ENCODE peak calls at places on chromosomes 3 and 15, in ten cellular contexts. T, W, O, S, R, P, E, N, Q and Y are unnamed samples.

GRCh38 chr3:69092030-69092513 is 7.3 kb downstream of the ARL6IP5 start:
- DNase-seq in T (no peak), W (no peak), O (no peak), S (no peak), R (no peak), P (no peak), E (no peak), N (no peak), Q (no peak), Y (no peak)

GRCh38 chr3:188759516-188760005 is 412.2 kb upstream of the TPRG1 start:
- DNase-seq in T (no peak), W (no peak), O (no peak), S (no peak), R (no peak), P (no peak), E (no peak), N (no peak), Q (no peak), Y (no peak)

GRCh38 chr3:35322070-35322469 is 317.3 kb upstream of the ARPP21 start:
- DNase-seq in T (no peak), W (no peak), O (peak; percentile 85), S (no peak), R (no peak), P (no peak), E (no peak), N (no peak), Q (no peak), Y (no peak)

GRCh38 chr3:49120096-49120437 is 556 bp downstream of the USP19 start:
- DNase-seq in T (no peak), W (no peak), O (no peak), S (no peak), R (no peak), P (no peak), E (no peak), N (no peak), Q (peak; percentile 17), Y (no peak)

GRCh38 chr3:37115451-37115850 is 58.9 kb downstream of the LRRFIP2 start:
- DNase-seq in T (no peak), W (no peak), O (peak; percentile 78), S (no peak), R (no peak), P (no peak), E (no peak), N (no peak), Q (no peak), Y (no peak)

GRCh38 chr3:71690222-71690821 is 34.9 kb downstream of the EIF4E3 start:
- DNase-seq in T (no peak), W (no peak), O (peak; percentile 87), S (no peak), R (peak; percentile 56), P (no peak), E (peak; percentile 30), N (no peak), Q (no peak), Y (no peak)

GRCh38 chr15:58222698-58223097 is 84.5 kb downstream of the AQP9 start:
- DNase-seq in T (no peak), W (no peak), O (no peak), S (no peak), R (peak; percentile 34), P (no peak), E (no peak), N (no peak), Q (no peak), Y (no peak)

GRCh38 chr3:100438623-100438974 is 37.3 kb downstream of the LNP1 start:
- DNase-seq in T (no peak), W (no peak), O (no peak), S (no peak), R (no peak), P (no peak), E (no peak), N (no peak), Q (no peak), Y (no peak)

GRCh38 chr3:129039271-129040038 is 21.1 kb upstream of the GP9 start:
- DNase-seq in T (no peak), W (no peak), O (no peak), S (no peak), R (no peak), P (no peak), E (no peak), N (no peak), Q (no peak), Y (no peak)

GRCh38 chr15:100986158-100986896 is 67.2 kb downstream of the LRRK1 start:
- DNase-seq in T (no peak), W (no peak), O (no peak), S (no peak), R (no peak), P (no peak), E (no peak), N (no peak), Q (no peak), Y (no peak)

DNA sequence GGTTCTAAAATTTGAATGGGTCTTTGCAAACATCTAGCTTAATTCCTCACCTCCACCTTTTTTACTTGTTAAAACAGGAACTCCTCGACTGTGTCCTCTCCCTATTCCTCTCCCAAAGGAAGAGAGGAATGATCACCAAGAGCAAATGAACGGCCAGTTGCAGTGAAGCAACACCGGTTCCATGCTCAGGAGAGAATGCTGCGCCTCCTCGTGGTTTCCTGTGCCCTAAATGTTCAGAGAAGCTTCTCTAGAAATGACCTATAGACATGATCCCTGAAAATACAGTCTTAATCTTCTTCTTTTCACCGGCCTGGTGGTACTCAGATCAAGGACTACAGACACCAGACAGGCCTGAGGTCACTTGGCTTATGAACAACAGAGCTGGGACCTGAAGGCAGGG is 65.1 kb upstream of the GUCA1C start:
- DNase-seq in T (no peak), W (no peak), O (no peak), S (no peak), R (peak; percentile 17), P (no peak), E (no peak), N (no peak), Q (no peak), Y (no peak)
- TF ChIP-seq CTCF in T (no peak), W (no peak), O (no peak), S (no peak), R (peak; percentile 52), P (no peak), E (no peak), N (peak; percentile 35), Q (peak; percentile 18), Y (no peak)

GRCh38 chr3:23832523-23832922 is 26.8 kb downstream of the UBE2E1 start:
- DNase-seq in T (no peak), W (no peak), O (no peak), S (no peak), R (no peak), P (no peak), E (no peak), N (no peak), Q (no peak), Y (no peak)
- TF ChIP-seq CTCF in T (no peak), W (no peak), O (no peak), S (no peak), R (no peak), P (no peak), E (no peak), N (no peak), Q (no peak), Y (no peak)

GRCh38 chr15:59736181-59736580 is 47.1 kb upstream of the BNIP2 start:
- DNase-seq in T (no peak), W (no peak), O (no peak), S (no peak), R (peak; percentile 4), P (no peak), E (no peak), N (no peak), Q (no peak), Y (no peak)

GRCh38 chr15:59738676-59739075 is 49.6 kb upstream of the BNIP2 start:
- DNase-seq in T (no peak), W (no peak), O (no peak), S (no peak), R (no peak), P (no peak), E (no peak), N (no peak), Q (no peak), Y (no peak)

GRCh38 chr15:59746777-59747176 is 57.7 kb upstream of the BNIP2 start:
- DNase-seq in T (no peak), W (no peak), O (no peak), S (no peak), R (no peak), P (no peak), E (no peak), N (no peak), Q (no peak), Y (no peak)

GRCh38 chr15:59739557-59740186 is 50.6 kb upstream of the BNIP2 start:
- DNase-seq in T (no peak), W (no peak), O (no peak), S (no peak), R (no peak), P (no peak), E (no peak), N (no peak), Q (no peak), Y (no peak)

GRCh38 chr15:59741274-59741906 is 52.3 kb upstream of the BNIP2 start:
- DNase-seq in T (no peak), W (no peak), O (peak; percentile 17), S (no peak), R (no peak), P (no peak), E (no peak), N (no peak), Q (no peak), Y (no peak)
- TF ChIP-seq CTCF in T (no peak), W (peak; percentile 31), O (no peak), S (no peak), R (peak; percentile 19), P (peak; percentile 42), E (peak; percentile 26), N (no peak), Q (peak; percentile 30), Y (no peak)

DNA sequence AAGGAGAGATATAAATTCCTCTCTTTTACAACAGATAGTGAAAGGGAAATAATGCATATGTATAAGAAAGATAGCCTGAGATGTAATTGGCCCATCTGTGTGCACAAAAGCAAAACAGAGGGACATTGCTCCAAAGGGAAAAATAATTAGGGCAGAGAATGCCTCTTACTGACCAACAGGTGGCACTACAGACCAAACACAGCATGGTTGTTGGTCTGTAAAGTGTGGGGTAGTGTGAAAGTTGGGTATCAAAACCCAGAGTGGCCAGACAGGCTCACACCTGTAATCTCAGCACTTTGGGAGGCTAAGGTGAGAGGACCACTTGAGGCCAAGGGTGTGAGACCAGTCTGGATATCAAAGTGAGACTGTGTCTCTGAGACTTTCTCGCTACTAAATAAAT is 4.5 kb upstream of the TLNRD1 start:
- DNase-seq in T (no peak), W (no peak), O (peak; percentile 39), S (no peak), R (no peak), P (no peak), E (no peak), N (no peak), Q (no peak), Y (no peak)
- TF ChIP-seq CTCF in T (peak; percentile 43), W (peak; percentile 40), O (peak; percentile 50), S (no peak), R (peak; percentile 74), P (peak; percentile 62), E (peak; percentile 42), N (peak; percentile 43), Q (peak; percentile 28), Y (peak; percentile 45)